ENCODE peak calls at places on chromosomes 2 and 18, in ten cellular contexts. Z is A549, M is mesothelial cell of epicardium, H is WERI-Rb-1, I is pancreas, V is stomach, A is fibroblast of lung, G is upper lobe of right lung, F is nephron progenitor cell, S is fibroblast of the aortic adventitia. D is an unnamed sample.

GRCh38 chr18:29501952-29502351 is 1325.0 kb upstream of the CDH2 start:
- DNase-seq in V (no peak), F (no peak), I (no peak), G (no peak), H (no peak), M (no peak), A (peak; percentile 72), S (peak; percentile 72), Z (peak; percentile 0), D (no peak)

GRCh38 chr2:149885468-149885867 is 297.9 kb upstream of the MMADHC start:
- DNase-seq in H (no peak), G (no peak), S (no peak), I (peak; percentile 24), Z (no peak), M (no peak), A (peak; percentile 37), F (no peak), V (no peak), D (no peak)

GRCh38 chr2:15691586-15692310 is 100.1 kb downstream of the DDX1 start:
- DNase-seq in S (no peak), V (no peak), F (no peak), Z (no peak), H (no peak), M (no peak), A (no peak), I (no peak), G (no peak), D (no peak)

GRCh38 chr2:88852753-88853402 is 161.4 kb downstream of the RPIA start:
- DNase-seq in I (no peak), S (no peak), G (no peak), M (no peak), V (no peak), F (no peak), H (no peak), A (no peak), Z (peak; percentile 9), D (no peak)

GRCh38 chr2:1795842-1796580 is 51.7 kb upstream of the PXDN start:
- DNase-seq in Z (no peak), S (no peak), V (no peak), F (no peak), H (peak; percentile 74), I (no peak), A (no peak), M (no peak), G (no peak), D (no peak)

GRCh38 chr18:75268206-75268605 is 57.6 kb downstream of the TSHZ1 start:
- DNase-seq in S (no peak), A (no peak), V (no peak), H (no peak), F (no peak), G (no peak), M (no peak), Z (no peak), I (no peak), D (no peak)

GRCh38 chr2:18987592-18988073 is 370.8 kb downstream of the OSR1 start:
- DNase-seq in Z (peak; percentile 84), A (peak; percentile 94), V (peak; percentile 61), M (no peak), G (no peak), H (no peak), F (no peak), I (peak; percentile 53), S (peak; percentile 97), D (no peak)

GRCh38 chr2:240220371-240220770 is 79.9 kb upstream of the OTOS start:
- DNase-seq in G (no peak), H (no peak), F (no peak), I (no peak), S (peak; percentile 62), Z (peak; percentile 43), A (peak; percentile 78), V (no peak), M (no peak), D (no peak)

GRCh38 chr2:159613515-159614336 is 2.6 kb downstream of the BAZ2B start:
- DNase-seq in S (peak; percentile 53), H (no peak), G (no peak), A (peak; percentile 48), Z (peak; percentile 30), M (no peak), V (no peak), F (no peak), I (no peak), D (no peak)

GRCh38 chr2:99373144-99373543 is 36.0 kb downstream of the EIF5B start:
- DNase-seq in G (no peak), F (no peak), A (no peak), I (no peak), M (no peak), V (no peak), Z (no peak), S (no peak), H (no peak), D (no peak)

GRCh38 chr18:12015697-12016062 is 34.4 kb downstream of the IMPA2 start:
- DNase-seq in G (peak; percentile 90), I (peak; percentile 80), H (no peak), F (no peak), M (no peak), Z (no peak), S (peak; percentile 7), V (peak; percentile 86), A (peak; percentile 49), D (no peak)

GRCh38 chr18:28149810-28150420 is 27.0 kb downstream of the CDH2 start:
- DNase-seq in F (peak; percentile 52), M (no peak), S (no peak), A (no peak), I (no peak), G (no peak), H (no peak), V (no peak), Z (no peak), D (no peak)

GRCh38 chr18:72869786-72870185 is 2.0 kb upstream of the NETO1 start:
- DNase-seq in M (no peak), Z (no peak), H (no peak), V (no peak), A (no peak), G (no peak), S (no peak), I (no peak), F (peak; percentile 16), D (peak; percentile 8)

GRCh38 chr2:107681946-107682345 is 144.7 kb upstream of the RGPD4 start:
- DNase-seq in S (no peak), Z (no peak), I (no peak), A (no peak), F (peak; percentile 14), M (no peak), H (no peak), V (no peak), G (no peak), D (no peak)

GRCh38 chr2:38466849-38467767 is 90.0 kb upstream of the ATL2 start:
- DNase-seq in I (no peak), F (no peak), H (no peak), M (no peak), S (peak; percentile 75), A (peak; percentile 7), G (no peak), Z (no peak), V (no peak), D (no peak)

GRCh38 chr18:62458346-62458745 is 64.5 kb upstream of the ZCCHC2 start:
- DNase-seq in G (no peak), H (no peak), A (no peak), F (no peak), Z (no peak), I (no peak), S (no peak), V (no peak), M (no peak), D (no peak)
- TF ChIP-seq CTCF in G (no peak), H (peak; percentile 36), A (no peak), F (no peak), Z (no peak), I (no peak), S (no peak), V (no peak), M (no peak), D (no peak)

GRCh38 chr2:67234443-67234842 is 162.7 kb upstream of the ETAA1 start:
- DNase-seq in G (no peak), S (peak; percentile 80), V (no peak), I (no peak), Z (peak; percentile 22), H (peak; percentile 15), F (no peak), A (peak; percentile 32), M (no peak), D (no peak)
- TF ChIP-seq CTCF in G (peak; percentile 36), S (peak; percentile 83), V (no peak), I (peak; percentile 36), Z (peak; percentile 22), H (peak; percentile 53), F (peak; percentile 26), A (peak; percentile 78), M (no peak), D (no peak)

DNA sequence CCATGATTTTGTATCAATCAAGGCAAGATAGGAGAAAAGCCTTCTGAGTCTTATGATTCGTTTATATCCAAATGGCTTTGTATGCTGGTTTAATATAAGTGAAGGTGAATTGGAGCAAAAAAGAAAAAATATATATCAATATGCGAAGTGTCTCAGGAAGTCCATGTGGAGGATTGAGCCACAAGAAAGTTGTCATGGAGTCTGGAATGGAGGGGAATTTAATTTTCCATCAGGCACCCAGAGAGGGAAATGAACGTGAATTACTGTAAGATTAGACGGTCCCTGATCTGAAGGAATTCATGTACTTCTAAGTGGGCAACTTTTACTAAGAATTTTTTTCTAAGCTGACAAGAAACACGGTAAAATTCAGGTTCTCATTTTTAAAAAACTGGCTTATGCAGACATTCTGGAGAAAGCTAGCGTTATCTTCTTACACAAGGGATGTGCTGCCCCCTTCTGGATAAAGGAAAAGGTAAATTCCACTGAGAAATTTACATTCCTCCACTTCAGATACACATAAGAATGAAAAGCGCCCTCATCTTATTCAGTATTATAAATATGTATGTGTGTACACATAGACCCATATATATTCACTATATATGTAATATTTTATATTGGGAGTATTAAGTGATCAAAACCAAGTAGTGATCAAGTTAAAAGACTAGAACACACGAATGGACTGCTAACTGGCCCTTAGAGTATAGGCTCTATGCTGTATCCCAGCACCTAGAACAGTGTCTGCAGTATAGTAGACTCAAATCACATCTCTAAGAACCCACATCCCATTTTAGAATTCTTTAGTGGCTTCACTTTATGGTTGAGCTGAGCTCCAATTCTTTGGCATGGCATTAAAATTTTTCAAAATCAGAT is 289.0 kb upstream of the TFPI start:
- DNase-seq in G (no peak), H (no peak), Z (peak; percentile 79), M (no peak), I (no peak), A (peak; percentile 70), V (no peak), S (peak; percentile 85), F (peak; percentile 36), D (peak; percentile 19)
- TF ChIP-seq CTCF in G (peak; percentile 68), H (peak; percentile 36), Z (peak; percentile 90), M (peak; percentile 69), I (peak; percentile 62), A (peak; percentile 56), V (no peak), S (peak; percentile 60), F (peak; percentile 63), D (peak; percentile 79)

DNA sequence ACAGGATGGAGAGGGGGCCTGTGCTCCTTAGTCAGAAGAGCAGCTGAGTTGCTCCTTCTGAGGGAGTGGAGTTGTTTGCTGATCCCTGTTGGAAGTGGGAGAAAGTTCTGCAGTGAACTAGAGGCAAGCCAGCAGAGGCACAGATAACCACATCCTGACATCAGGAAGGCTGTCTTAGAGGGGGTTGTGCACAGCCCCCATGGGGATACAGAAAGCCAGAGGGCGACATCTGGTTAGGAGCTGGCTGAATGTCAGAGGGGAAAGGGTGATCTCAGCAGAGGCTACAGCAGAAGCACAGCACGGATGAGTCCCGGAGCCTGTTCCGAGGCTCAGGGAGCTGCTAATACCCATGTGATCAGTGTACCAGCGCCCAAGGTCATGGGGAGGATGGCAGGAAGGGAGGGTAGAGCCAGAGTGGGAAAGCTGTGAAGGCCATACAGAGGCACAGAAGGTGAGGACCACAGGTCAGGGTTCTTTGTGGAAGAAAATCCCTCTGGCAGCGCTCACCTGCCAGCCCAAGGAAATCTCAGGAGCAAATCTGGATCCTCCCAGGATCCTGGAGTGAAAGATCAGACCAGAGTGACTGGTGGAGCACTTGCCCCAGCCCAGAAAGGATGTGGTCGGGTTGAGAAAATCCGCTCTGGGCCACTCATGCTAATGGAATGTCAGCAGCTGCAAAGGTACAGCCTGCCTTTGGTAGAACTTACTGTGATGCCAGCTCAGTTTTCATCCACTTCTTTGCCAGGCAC is 111.8 kb downstream of the STPG4 start:
- DNase-seq in Z (peak; percentile 81), M (no peak), V (no peak), G (no peak), A (peak; percentile 95), I (no peak), H (peak; percentile 69), S (peak; percentile 90), F (no peak), D (peak; percentile 23)
- TF ChIP-seq CTCF in Z (no peak), M (no peak), V (no peak), G (no peak), A (no peak), I (no peak), H (no peak), S (no peak), F (no peak), D (no peak)